ENCODE peak calls at places on chromosomes 7 and 10, in eight cellular contexts. Z is astrocyte of the spinal cord, H is T-helper 9 cell, F is non-pigmented ciliary epithelial cell, N is GM12865, A is HuH-7, U is AG08396, L is AG09309. P is an unnamed sample.

GRCh38 chr7:152894295-152895170 is 135.0 kb downstream of the ACTR3B start:
- DNase-seq in Z (no peak), H (no peak), F (no peak), N (peak; percentile 8), A (peak; percentile 91), U (peak; percentile 73), L (no peak), P (no peak)

GRCh38 chr7:147681530-147681929 is 909.0 kb upstream of the C7orf33 start:
- DNase-seq in Z (no peak), H (no peak), F (no peak), N (no peak), A (no peak), U (no peak), L (no peak), P (no peak)

GRCh38 chr10:12504176-12504575 is 154.8 kb downstream of the CAMK1D start:
- DNase-seq in Z (no peak), H (no peak), F (no peak), N (no peak), A (no peak), U (no peak), L (no peak), P (no peak)

GRCh38 chr10:94274142-94274787 is 88.5 kb downstream of the NOC3L start:
- DNase-seq in Z (peak; percentile 19), H (no peak), F (no peak), N (no peak), A (no peak), U (no peak), L (no peak), P (no peak)

GRCh38 chr10:4902571-4903011 is 60.6 kb upstream of the AKR1C1 start:
- DNase-seq in Z (no peak), H (no peak), F (no peak), N (peak; percentile 56), A (no peak), U (no peak), L (no peak), P (no peak)

GRCh38 chr7:102434039-102434481 is 685 bp downstream of the ORAI2 start:
- DNase-seq in Z (peak; percentile 41), H (peak; percentile 20), F (no peak), N (no peak), A (no peak), U (no peak), L (no peak), P (no peak)

GRCh38 chr10:44587488-44588140 is 202.7 kb upstream of the CXCL12 start:
- DNase-seq in Z (no peak), H (no peak), F (no peak), N (no peak), A (no peak), U (no peak), L (no peak), P (no peak)

GRCh38 chr10:103076996-103077395 is 116.1 kb downstream of the NT5C2 start:
- DNase-seq in Z (no peak), H (no peak), F (no peak), N (no peak), A (no peak), U (no peak), L (no peak), P (no peak)

GRCh38 chr7:134625571-134625970 is 21.1 kb upstream of the BPGM start:
- DNase-seq in Z (peak; percentile 73), H (no peak), F (no peak), N (no peak), A (no peak), U (peak; percentile 37), L (no peak), P (no peak)

GRCh38 chr7:156861212-156861611 is 31.8 kb downstream of the LMBR1 start:
- DNase-seq in Z (no peak), H (no peak), F (no peak), N (no peak), A (no peak), U (no peak), L (no peak), P (no peak)

GRCh38 chr7:101947899-101948298 is 130.5 kb downstream of the CUX1 start:
- DNase-seq in Z (no peak), H (no peak), F (no peak), N (no peak), A (no peak), U (no peak), L (no peak), P (no peak)

GRCh38 chr10:4407783-4408182 is 418.2 kb upstream of the AKR1E2 start:
- DNase-seq in Z (peak; percentile 69), H (no peak), F (peak; percentile 20), N (no peak), A (no peak), U (no peak), L (no peak), P (no peak)

GRCh38 chr7:80078159-80078731 is 56.4 kb upstream of the GNAI1 start:
- DNase-seq in Z (peak; percentile 45), H (no peak), F (no peak), N (no peak), A (no peak), U (no peak), L (no peak), P (no peak)

GRCh38 chr7:32155712-32156111 is 85.5 kb upstream of the PDE1C start:
- DNase-seq in Z (no peak), H (no peak), F (no peak), N (no peak), A (no peak), U (no peak), L (no peak), P (no peak)

GRCh38 chr7:102875700-102876192 is 37.1 kb upstream of the LRRC17 start:
- DNase-seq in Z (peak; percentile 99), H (no peak), F (peak; percentile 100), N (no peak), A (no peak), U (peak; percentile 85), L (peak; percentile 95), P (peak; percentile 58)

GRCh38 chr10:83310688-83311087 is 828.6 kb upstream of the GHITM start:
- DNase-seq in Z (no peak), H (no peak), F (no peak), N (no peak), A (no peak), U (no peak), L (no peak), P (no peak)

GRCh38 chr7:79681454-79681853 is 228.0 kb upstream of the MAGI2 start:
- DNase-seq in Z (no peak), H (no peak), F (no peak), N (no peak), A (no peak), U (no peak), L (no peak), P (no peak)

GRCh38 chr7:28990200-28990960 is 32.2 kb upstream of the TRIL start:
- DNase-seq in Z (no peak), H (no peak), F (no peak), N (no peak), A (no peak), U (no peak), L (no peak), P (no peak)

GRCh38 chr7:6505685-6506559 is 45.3 kb downstream of the GRID2IP start:
- DNase-seq in Z (no peak), H (no peak), F (no peak), N (no peak), A (peak; percentile 30), U (peak; percentile 12), L (no peak), P (no peak)

GRCh38 chr7:68994841-68995240 is 603.4 kb upstream of the AUTS2 start:
- DNase-seq in Z (no peak), H (no peak), F (no peak), N (no peak), A (no peak), U (no peak), L (no peak), P (no peak)

GRCh38 chr7:150580995-150581394 is 13.8 kb downstream of the GIMAP4 start:
- DNase-seq in Z (no peak), H (no peak), F (no peak), N (peak; percentile 46), A (no peak), U (no peak), L (no peak), P (no peak)

GRCh38 chr7:30249986-30250774 is 34.2 kb upstream of the ZNRF2 start:
- DNase-seq in Z (no peak), H (no peak), F (no peak), N (no peak), A (no peak), U (no peak), L (no peak), P (no peak)

GRCh38 chr7:41010418-41010817 is 692.5 kb downstream of the INHBA start:
- DNase-seq in Z (no peak), H (no peak), F (no peak), N (no peak), A (no peak), U (peak; percentile 20), L (peak; percentile 27), P (no peak)

GRCh38 chr10:4354382-4354812 is 471.6 kb upstream of the AKR1E2 start:
- DNase-seq in Z (peak; percentile 91), H (no peak), F (no peak), N (no peak), A (no peak), U (no peak), L (peak; percentile 34), P (no peak)

GRCh38 chr10:122571892-122572291 is 11.3 kb downstream of the DMBT1 start:
- DNase-seq in Z (no peak), H (no peak), F (no peak), N (no peak), A (no peak), U (no peak), L (no peak), P (no peak)

GRCh38 chr10:84681781-84682180 is 353.4 kb downstream of the CCSER2 start:
- DNase-seq in Z (no peak), H (no peak), F (no peak), N (no peak), A (no peak), U (no peak), L (no peak), P (no peak)

GRCh38 chr10:109062371-109062770 is 860.9 kb downstream of the XPNPEP1 start:
- DNase-seq in Z (peak; percentile 40), H (no peak), F (peak; percentile 6), N (peak; percentile 33), A (no peak), U (no peak), L (no peak), P (no peak)

GRCh38 chr7:2106920-2107319 is 125.8 kb downstream of the MAD1L1 start:
- DNase-seq in Z (peak; percentile 69), H (no peak), F (no peak), N (no peak), A (no peak), U (peak; percentile 37), L (no peak), P (no peak)

GRCh38 chr7:81190997-81191747 is 272.3 kb upstream of the SEMA3C start:
- DNase-seq in Z (peak; percentile 28), H (no peak), F (no peak), N (no peak), A (no peak), U (peak; percentile 28), L (no peak), P (no peak)

GRCh38 chr7:28855538-28856217 is 102.5 kb downstream of the TRIL start:
- DNase-seq in Z (peak; percentile 91), H (no peak), F (peak; percentile 89), N (no peak), A (no peak), U (peak; percentile 82), L (peak; percentile 80), P (no peak)

GRCh38 chr10:24307173-24307572 is 98.2 kb downstream of the KIAA1217 start:
- DNase-seq in Z (no peak), H (no peak), F (no peak), N (no peak), A (no peak), U (no peak), L (no peak), P (no peak)

GRCh38 chr10:13206546-13207443 is 27.4 kb downstream of the UCMA start:
- DNase-seq in Z (peak; percentile 55), H (no peak), F (peak; percentile 5), N (peak; percentile 42), A (no peak), U (no peak), L (peak; percentile 35), P (peak; percentile 29)

GRCh38 chr7:770336-770735 is 43.3 kb upstream of the PRKAR1B start:
- DNase-seq in Z (no peak), H (no peak), F (no peak), N (no peak), A (no peak), U (no peak), L (no peak), P (no peak)

GRCh38 chr7:144738708-144739314 is 97.0 kb downstream of the TPK1 start:
- DNase-seq in Z (peak; percentile 31), H (peak; percentile 2), F (peak; percentile 2), N (peak; percentile 51), A (no peak), U (peak; percentile 1), L (no peak), P (no peak)

P was measured in smooth muscle cell of the brain vasculature.